ENCODE peak calls at places on chromosomes 6 and 20, in four cellular contexts. S is colonic mucosa, X is astrocyte, G is mammary epithelial cell. I is an unnamed sample. For H3K4me1, the result is how much of the 10 kb centered on the place peaks cover.

GRCh38 chr20:8757146-8757545 is 311.7 kb upstream of the PLCB4 start:
- DNase-seq in S (no peak), X (peak), G (no peak), I (no peak)

GRCh38 chr6:33091957-33092356 is 16.2 kb downstream of the HLA-DPB1 start:
- DNase-seq in S (peak), X (no peak), G (no peak), I (no peak)

GRCh38 chr20:25353754-25354705 is 36.6 kb downstream of the ABHD12 start:
- DNase-seq in S (no peak), X (no peak), G (peak), I (no peak)

GRCh38 chr6:160328447-160328846 is 19.7 kb upstream of the SLC22A3 start:
- DNase-seq in S (no peak), X (no peak), G (no peak), I (no peak)

GRCh38 chr6:98657764-98658163 is 176.6 kb upstream of the POU3F2 start:
- DNase-seq in S (peak), X (peak), G (peak), I (no peak)

GRCh38 chr6:305371-306206 is 13.3 kb downstream of the DUSP22 start:
- DNase-seq in S (no peak), X (no peak), G (no peak), I (no peak)

GRCh38 chr20:50245561-50246366 is 55.1 kb downstream of the CEBPB start:
- DNase-seq in S (no peak), X (peak), G (peak), I (no peak)

GRCh38 chr20:56202493-56203077 is 45.9 kb upstream of the MC3R start:
- DNase-seq in S (no peak), X (no peak), G (peak), I (no peak)

GRCh38 chr6:136341967-136342366 is 52.3 kb upstream of the BCLAF1 start:
- DNase-seq in S (no peak), X (no peak), G (no peak), I (no peak)

GRCh38 chr6:157089258-157089657 is 234.1 kb downstream of the TMEM242 start:
- DNase-seq in S (no peak), X (peak), G (no peak), I (no peak)

GRCh38 chr6:16783485-16783884 is 22.2 kb upstream of the ATXN1 start:
- DNase-seq in S (no peak), X (no peak), G (no peak), I (no peak)

GRCh38 chr6:27091661-27092315 is 155.7 kb upstream of the PRSS16 start:
- DNase-seq in S (no peak), X (peak), G (peak), I (no peak)

GRCh38 chr20:5689451-5689850 is 60.8 kb upstream of the SHLD1 start:
- DNase-seq in S (no peak), X (no peak), G (no peak), I (no peak)

GRCh38 chr6:143110572-143110971 is 49.9 kb downstream of the AIG1 start:
- DNase-seq in S (no peak), X (peak), G (no peak), I (no peak)

GRCh38 chr6:41209547-41209951 is 8.6 kb upstream of the TREML2 start:
- DNase-seq in S (no peak), X (no peak), G (no peak), I (no peak)

GRCh38 chr20:16209826-16210365 is 363.4 kb downstream of the KIF16B start:
- DNase-seq in S (no peak), X (no peak), G (no peak), I (no peak)

GRCh38 chr6:11601776-11602605 is 64.4 kb downstream of the TMEM170B start:
- DNase-seq in S (no peak), X (no peak), G (no peak), I (no peak)

GRCh38 chr6:71294121-71294523 is 5.5 kb downstream of the OGFRL1 start:
- DNase-seq in S (no peak), X (peak), G (no peak), I (no peak)

GRCh38 chr6:40348591-40348990 is 238.6 kb downstream of the LRFN2 start:
- DNase-seq in S (no peak), X (no peak), G (no peak), I (no peak)

GRCh38 chr6:6966569-6966968 is 141.2 kb upstream of the RREB1 start:
- DNase-seq in S (no peak), X (no peak), G (no peak), I (no peak)

GRCh38 chr6:79073888-79074287 is 4.2 kb downstream of the PHIP start:
- DNase-seq in S (no peak), X (no peak), G (no peak), I (no peak)
- H3K4me1 ChIP-seq in S (under half), X (under half), G (under half), I (half or more)

DNA sequence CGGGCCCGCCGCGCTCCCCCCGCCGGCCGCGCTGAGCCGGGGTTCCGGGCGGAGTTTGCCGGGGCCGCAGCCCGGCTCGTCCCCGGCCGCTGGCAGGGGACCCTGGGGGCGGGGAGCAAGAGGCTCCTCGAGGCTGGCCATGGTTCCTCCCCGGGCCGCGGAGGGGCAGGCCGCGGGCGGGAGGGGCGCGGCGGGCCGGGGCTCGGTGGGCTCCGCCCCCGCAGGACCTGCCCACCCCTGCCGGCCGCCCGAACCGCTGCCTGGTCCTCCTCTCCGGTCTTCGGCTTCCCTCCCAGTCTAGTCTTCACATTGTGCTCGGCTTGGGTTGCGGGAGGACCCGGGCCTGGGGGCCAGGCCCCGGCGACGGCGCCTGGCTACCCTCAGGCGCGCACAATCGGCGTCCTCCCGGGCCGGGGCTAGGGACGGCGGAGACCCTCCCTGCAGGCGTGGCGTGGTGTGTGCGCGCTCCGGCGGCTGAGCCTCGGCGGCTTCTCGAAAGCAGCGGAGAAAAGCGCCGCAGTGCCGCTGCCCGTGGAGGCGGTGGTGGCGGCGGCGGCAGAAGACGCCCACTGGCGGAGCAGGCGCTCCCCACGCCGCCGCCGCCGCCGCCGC is at the start of gene PDE10A:
- DNase-seq in S (no peak), X (no peak), G (peak), I (peak)
- TF ChIP-seq CTCF in S (no peak), X (no peak), G (no peak), I (no peak)

GRCh38 chr6:79630400-79630882 is 688 bp upstream of the SH3BGRL2 start:
- DNase-seq in S (no peak), X (no peak), G (no peak), I (no peak)
- H3K4me3 ChIP-seq in S (peak), X (peak), G (peak), I (peak)

DNA sequence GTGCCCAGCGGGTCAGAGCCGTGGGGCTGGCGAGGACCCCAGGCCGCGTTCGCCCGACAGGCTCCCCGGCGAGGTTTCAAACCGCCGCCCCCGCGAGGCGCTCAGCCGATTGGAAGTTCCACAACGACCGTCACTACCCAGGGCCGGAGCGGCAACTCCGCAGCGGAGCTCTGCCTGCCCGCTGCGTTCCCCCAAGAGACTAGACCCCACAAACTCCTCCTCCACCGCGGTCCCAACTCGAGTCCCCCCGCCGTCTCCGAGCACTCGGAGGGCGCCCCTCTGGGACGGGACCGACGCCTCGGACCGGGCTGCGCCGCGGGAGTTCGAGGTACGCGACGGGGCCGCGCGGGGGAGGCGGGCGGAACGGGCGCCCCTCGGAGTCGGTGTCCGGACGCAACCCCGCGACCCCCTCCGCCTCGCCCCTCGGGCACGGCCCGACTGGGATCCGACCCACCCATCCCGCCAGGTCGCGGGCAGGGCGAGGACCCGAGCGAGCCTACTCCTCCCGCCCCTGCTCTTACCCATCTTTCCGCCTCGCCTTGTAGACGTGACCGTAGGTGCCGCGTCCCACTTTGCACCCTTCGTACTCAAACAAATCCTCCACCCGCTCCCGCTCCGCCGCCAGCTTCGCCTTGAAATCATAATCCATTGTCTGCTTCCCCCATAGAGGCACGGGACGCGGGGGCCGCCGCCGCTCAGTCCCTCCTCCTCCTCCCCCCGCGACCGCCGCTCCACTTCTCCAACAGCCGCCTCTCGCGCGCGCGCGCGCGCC is 595 bp downstream of the CDK19 start:
- DNase-seq in S (peak), X (peak), G (peak), I (peak)
- H3K4me1 ChIP-seq in S (under half), X (under half), G (under half), I (under half)

GRCh38 chr6:66496659-66497058 is 789.6 kb upstream of the EYS start:
- DNase-seq in S (no peak), X (no peak), G (no peak), I (no peak)
- TF ChIP-seq CTCF in S (no peak), X (peak), G (no peak), I (no peak)

GRCh38 chr20:44711237-44711636 is 3.9 kb upstream of the CCN5 start:
- DNase-seq in S (no peak), X (no peak), G (no peak), I (peak)

GRCh38 chr20:44716309-44717106 is 1.3 kb downstream of the CCN5 start:
- DNase-seq in S (no peak), X (no peak), G (peak), I (no peak)

GRCh38 chr20:44715495-44716308 is 533 bp downstream of the CCN5 start:
- DNase-seq in S (no peak), X (no peak), G (no peak), I (no peak)

GRCh38 chr20:44714701-44715494 is at the start of gene CCN5:
- DNase-seq in S (peak), X (peak), G (peak), I (peak)

GRCh38 chr20:44714102-44714700 is 968 bp upstream of the CCN5 start:
- DNase-seq in S (no peak), X (no peak), G (no peak), I (no peak)
- H3K4me3 ChIP-seq in S (no peak), X (no peak), G (no peak), I (peak)

DNA sequence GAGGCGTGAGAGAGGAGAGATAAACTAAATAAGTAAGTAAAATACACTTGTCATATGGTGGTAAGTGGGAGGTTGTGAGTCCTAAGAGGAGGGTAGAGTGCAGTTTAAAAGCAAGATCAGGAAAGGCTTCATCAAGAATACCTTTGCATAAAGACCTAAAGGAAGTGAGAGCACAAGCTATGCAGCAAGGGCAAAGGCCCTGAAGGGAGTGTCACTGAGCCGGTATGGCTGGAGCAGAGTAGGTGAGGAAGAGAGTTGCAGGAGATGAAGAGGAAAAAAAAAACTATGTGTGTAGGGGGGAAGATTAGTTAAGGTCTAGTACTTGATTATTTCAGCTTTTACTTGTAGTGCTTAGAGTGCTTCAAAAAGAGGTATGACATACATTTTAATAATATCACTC is 11.0 kb downstream of the DNAAF9 start:
- DNase-seq in S (no peak), X (no peak), G (no peak), I (no peak)
- H3K4me1 ChIP-seq in S (under half), X (under half), G (under half), I (half or more)

DNA sequence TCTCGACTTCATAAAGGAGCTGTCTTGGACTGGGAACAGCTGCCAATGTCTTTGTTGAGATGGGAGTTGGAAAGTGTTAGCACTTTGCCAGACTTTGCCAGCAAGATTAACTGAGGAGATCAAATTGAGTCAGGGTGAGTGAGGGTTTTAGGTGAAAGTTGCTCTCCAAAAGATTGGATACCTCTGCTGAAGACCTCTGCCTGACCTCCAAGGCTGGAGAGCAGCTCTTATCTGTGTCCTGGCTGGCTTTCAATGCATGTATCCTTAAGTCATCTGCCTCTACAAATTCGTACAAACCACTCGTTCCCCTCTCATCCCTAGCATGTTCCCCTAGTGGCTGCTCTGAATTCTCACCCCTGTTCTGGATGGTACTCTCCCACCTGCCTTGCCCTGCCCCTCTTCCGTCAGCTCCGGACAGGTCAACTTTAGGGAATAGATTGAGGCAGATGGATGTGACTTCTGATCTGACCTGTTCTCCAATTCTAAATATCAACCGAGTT is at the start of gene EFCAB8:
- DNase-seq in S (no peak), X (no peak), G (no peak), I (no peak)
- TF ChIP-seq CTCF in S (no peak), X (no peak), G (no peak), I (no peak)

DNA sequence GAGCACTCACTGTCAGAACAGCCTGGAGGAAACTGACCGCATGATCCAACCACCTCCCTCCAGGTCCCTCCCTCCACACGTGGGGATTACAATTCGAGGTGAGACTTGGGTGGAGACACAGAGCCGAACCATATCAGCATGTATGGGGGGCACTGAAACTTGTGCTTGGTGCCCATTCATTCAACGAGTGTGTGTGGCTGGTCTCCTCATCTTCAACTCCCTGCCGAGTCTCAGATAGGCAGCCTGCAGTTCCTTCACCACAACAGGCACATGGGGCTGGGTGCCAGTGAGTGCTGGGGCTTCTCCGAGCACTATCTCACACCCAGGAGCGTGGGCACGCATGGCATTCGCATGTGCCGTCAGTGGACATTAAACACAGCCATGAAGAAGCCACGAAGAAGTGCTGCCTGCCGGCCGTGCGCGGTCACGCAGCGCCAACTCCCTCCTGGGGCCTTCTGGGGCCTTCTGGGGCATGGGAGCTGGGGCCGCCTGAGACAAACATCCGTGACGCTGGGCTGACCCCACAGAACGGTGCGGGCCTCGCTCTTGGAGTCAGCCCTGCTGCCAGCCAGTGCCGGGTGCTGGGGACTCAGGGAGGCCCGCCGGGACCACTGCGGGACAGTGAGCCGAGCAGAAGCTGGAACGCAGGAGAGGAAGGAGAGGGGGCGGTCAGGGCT is 714 bp upstream of the RTEL1 start:
- DNase-seq in S (no peak), X (no peak), G (no peak), I (no peak)
- H3K4me3 ChIP-seq in S (peak), X (peak), G (peak), I (peak)

I was measured in left ventricle myocardium inferior.